ENCODE peak calls at places on chromosome 12, in seven cellular contexts. Z is IMR-90; F is stimulated activated CD4-positive, alpha-beta T cell treated with anti-CD3 and anti-CD28 coated beads, Interleukin-1b, Interleukin-23, amount 100 ng/mL, for 24 hours; M is amygdala; X is GM23248; T is A172; D is activated T-cell treated with anti-CD3 and anti-CD28 coated beads for 4 hours. Q is an unnamed sample.

GRCh38 chr12:113462117-113462774 is 9.4 kb downstream of the LHX5 start:
- DNase-seq in Z (peak; percentile 68), F (peak; percentile 44), M (peak; percentile 29), X (peak; percentile 83), T (peak; percentile 78), D (peak; percentile 58), Q (peak; percentile 89)

GRCh38 chr12:115160290-115161108 is 476.5 kb upstream of the TBX3 start:
- DNase-seq in Z (no peak), F (no peak), M (no peak), X (no peak), T (no peak), D (no peak), Q (no peak)

GRCh38 chr12:89999699-90000505 is 291.3 kb upstream of the ATP2B1 start:
- DNase-seq in Z (peak; percentile 65), F (no peak), M (no peak), X (peak; percentile 32), T (peak; percentile 80), D (no peak), Q (no peak)

GRCh38 chr12:112198120-112198733 is 72.9 kb downstream of the TRAFD1 start:
- DNase-seq in Z (peak; percentile 51), F (peak; percentile 3), M (no peak), X (peak; percentile 70), T (peak; percentile 49), D (no peak), Q (peak; percentile 87)

GRCh38 chr12:9364224-9365176 is 156.3 kb upstream of the PZP start:
- DNase-seq in Z (peak; percentile 70), F (no peak), M (no peak), X (peak; percentile 84), T (peak; percentile 11), D (peak; percentile 3), Q (peak; percentile 65)

GRCh38 chr12:81598205-81598604 is 160.9 kb downstream of the PPFIA2 start:
- DNase-seq in Z (no peak), F (no peak), M (no peak), X (peak; percentile 2), T (no peak), D (no peak), Q (no peak)

GRCh38 chr12:26954027-26954426 is 15.8 kb downstream of the FGFR1OP2 start:
- DNase-seq in Z (no peak), F (no peak), M (no peak), X (no peak), T (no peak), D (no peak), Q (no peak)

GRCh38 chr12:6284273-6284672 is 26.2 kb upstream of the PLEKHG6 start:
- DNase-seq in Z (no peak), F (no peak), M (no peak), X (no peak), T (no peak), D (no peak), Q (no peak)

GRCh38 chr12:119090276-119090675 is 88.5 kb upstream of the HSPB8 start:
- DNase-seq in Z (no peak), F (no peak), M (no peak), X (no peak), T (no peak), D (no peak), Q (no peak)

GRCh38 chr12:1592444-1593231 is 1.7 kb downstream of the FBXL14 start:
- DNase-seq in Z (peak; percentile 84), F (no peak), M (no peak), X (peak; percentile 88), T (no peak), D (peak; percentile 59), Q (peak; percentile 57)

GRCh38 chr12:2344476-2344875 is 291.7 kb downstream of the CACNA1C start:
- DNase-seq in Z (no peak), F (no peak), M (no peak), X (no peak), T (no peak), D (no peak), Q (no peak)

GRCh38 chr12:52524241-52524897 is 4.2 kb upstream of the KRT5 start:
- DNase-seq in Z (no peak), F (no peak), M (no peak), X (no peak), T (no peak), D (no peak), Q (no peak)

GRCh38 chr12:1093166-1093751 is 102.2 kb downstream of the ERC1 start:
- DNase-seq in Z (peak; percentile 67), F (no peak), M (no peak), X (peak; percentile 67), T (peak; percentile 28), D (peak; percentile 14), Q (no peak)

GRCh38 chr12:131454418-131455217 is 256.3 kb upstream of the SFSWAP start:
- DNase-seq in Z (no peak), F (no peak), M (no peak), X (peak; percentile 34), T (no peak), D (no peak), Q (peak; percentile 82)

GRCh38 chr12:97535582-97535981 is 73.0 kb downstream of the RMST start:
- DNase-seq in Z (no peak), F (no peak), M (no peak), X (no peak), T (no peak), D (no peak), Q (no peak)

GRCh38 chr12:79706156-79706555 is 15.4 kb upstream of the PAWR start:
- DNase-seq in Z (no peak), F (no peak), M (no peak), X (peak; percentile 49), T (no peak), D (no peak), Q (no peak)

GRCh38 chr12:90211017-90211416 is 502.4 kb upstream of the ATP2B1 start:
- DNase-seq in Z (peak; percentile 48), F (no peak), M (no peak), X (peak; percentile 70), T (peak; percentile 89), D (no peak), Q (no peak)

GRCh38 chr12:115259968-115260806 is 576.2 kb upstream of the TBX3 start:
- DNase-seq in Z (no peak), F (no peak), M (no peak), X (no peak), T (no peak), D (no peak), Q (no peak)

GRCh38 chr12:57842342-57843294 is 3.9 kb downstream of the CTDSP2 start:
- DNase-seq in Z (peak; percentile 29), F (no peak), M (no peak), X (peak; percentile 66), T (no peak), D (no peak), Q (peak; percentile 57)

GRCh38 chr12:56571131-56571530 is 49.5 kb downstream of the RBMS2 start:
- DNase-seq in Z (no peak), F (no peak), M (no peak), X (no peak), T (no peak), D (no peak), Q (no peak)

GRCh38 chr12:69739287-69740191 is 879 bp downstream of the RAB3IP start:
- DNase-seq in Z (peak; percentile 13), F (peak; percentile 10), M (no peak), X (peak; percentile 51), T (peak; percentile 17), D (peak; percentile 33), Q (peak; percentile 50)

GRCh38 chr12:80293759-80294158 is 150.3 kb upstream of the PTPRQ start:
- DNase-seq in Z (no peak), F (no peak), M (no peak), X (no peak), T (no peak), D (no peak), Q (no peak)